ENCODE peak calls at places on chromosome 16, in six cellular contexts. A is mammary epithelial cell, L is IMR-90, J is upper lobe of left lung, E is neural progenitor cell, X is heart right ventricle. C is an unnamed sample. For H3K4me1, the result is how much of the 10 kb centered on the place peaks cover.

GRCh38 chr16:87844374-87844733 is 25.0 kb downstream of the SLC7A5 start:
- DNase-seq in A (no peak), L (peak), J (peak), E (peak), X (no peak), C (no peak)

GRCh38 chr16:997440-998051 is 16.0 kb downstream of the SOX8 start:
- DNase-seq in A (peak), L (peak), J (peak), E (peak), X (peak), C (peak)

GRCh38 chr16:593406-593805 is 3.5 kb downstream of the RAB40C start:
- DNase-seq in A (peak), L (no peak), J (no peak), E (no peak), X (no peak), C (peak)

GRCh38 chr16:57377080-57377841 is 5.0 kb downstream of the CX3CL1 start:
- DNase-seq in A (peak), L (peak), J (no peak), E (no peak), X (no peak), C (peak)

GRCh38 chr16:16821261-16821660 is 442.3 kb downstream of the NPIPA7 start:
- DNase-seq in A (no peak), L (no peak), J (no peak), E (no peak), X (no peak), C (no peak)

GRCh38 chr16:4498546-4499195 is 22.5 kb downstream of the HMOX2 start:
- DNase-seq in A (peak), L (no peak), J (no peak), E (no peak), X (no peak), C (peak)

GRCh38 chr16:1470543-1471251 is 4.1 kb downstream of the CLCN7 start:
- DNase-seq in A (peak), L (peak), J (peak), E (no peak), X (no peak), C (no peak)

GRCh38 chr16:3553138-3553923 is 23.9 kb downstream of the NLRC3 start:
- DNase-seq in A (no peak), L (peak), J (no peak), E (peak), X (no peak), C (no peak)

GRCh38 chr16:50667497-50668367 is 13.4 kb downstream of the SNX20 start:
- DNase-seq in A (no peak), L (no peak), J (no peak), E (no peak), X (no peak), C (no peak)

GRCh38 chr16:58411736-58412614 is 19.7 kb downstream of the GINS3 start:
- DNase-seq in A (peak), L (no peak), J (no peak), E (no peak), X (no peak), C (peak)

GRCh38 chr16:78184554-78185183 is 85.2 kb downstream of the WWOX start:
- DNase-seq in A (no peak), L (peak), J (no peak), E (no peak), X (no peak), C (peak)

GRCh38 chr16:4051591-4051990 is 64.7 kb downstream of the ADCY9 start:
- DNase-seq in A (peak), L (no peak), J (no peak), E (no peak), X (no peak), C (no peak)

GRCh38 chr16:88599825-88600538 is 29.8 kb downstream of the ZC3H18 start:
- DNase-seq in A (no peak), L (no peak), J (no peak), E (no peak), X (no peak), C (no peak)

GRCh38 chr16:51553314-51553713 is 402.2 kb upstream of the SALL1 start:
- DNase-seq in A (peak), L (no peak), J (no peak), E (no peak), X (no peak), C (no peak)

GRCh38 chr16:69535123-69536050 is 30.4 kb upstream of the NFAT5 start:
- DNase-seq in A (peak), L (peak), J (no peak), E (no peak), X (no peak), C (no peak)

GRCh38 chr16:50999181-50999580 is 151.9 kb downstream of the SALL1 start:
- DNase-seq in A (no peak), L (no peak), J (no peak), E (peak), X (no peak), C (no peak)

GRCh38 chr16:79071424-79071823 is 529.1 kb downstream of the MAF start:
- DNase-seq in A (peak), L (no peak), J (no peak), E (no peak), X (no peak), C (no peak)

GRCh38 chr16:88558457-88559442 is 11.5 kb upstream of the ZC3H18 start:
- DNase-seq in A (peak), L (peak), J (no peak), E (peak), X (peak), C (peak)

GRCh38 chr16:14658063-14658462 is 25.3 kb downstream of the BFAR start:
- DNase-seq in A (peak), L (no peak), J (no peak), E (no peak), X (no peak), C (no peak)

GRCh38 chr16:51271156-51271555 is 120.1 kb upstream of the SALL1 start:
- DNase-seq in A (no peak), L (no peak), J (no peak), E (peak), X (no peak), C (no peak)

GRCh38 chr16:72480926-72481325 is 309.0 kb upstream of the PMFBP1 start:
- DNase-seq in A (no peak), L (no peak), J (no peak), E (no peak), X (no peak), C (no peak)

GRCh38 chr16:9597967-9598730 is 506.7 kb downstream of the HAPSTR1 start:
- DNase-seq in A (no peak), L (no peak), J (no peak), E (no peak), X (no peak), C (no peak)

GRCh38 chr16:12675852-12676251 is 127.8 kb downstream of the CPPED1 start:
- DNase-seq in A (peak), L (peak), J (no peak), E (no peak), X (no peak), C (no peak)

GRCh38 chr16:49514391-49514980 is 140.9 kb downstream of the C16orf78 start:
- DNase-seq in A (no peak), L (no peak), J (no peak), E (peak), X (no peak), C (no peak)

GRCh38 chr16:87464691-87465300 is 28.0 kb downstream of the ZCCHC14 start:
- DNase-seq in A (no peak), L (peak), J (no peak), E (no peak), X (peak), C (peak)

GRCh38 chr16:165539-166374 is at the start of gene HBM:
- DNase-seq in A (no peak), L (no peak), J (peak), E (peak), X (no peak), C (no peak)

GRCh38 chr16:88770459-88771293 is 14.3 kb downstream of the PIEZO1 start:
- DNase-seq in A (peak), L (peak), J (peak), E (peak), X (peak), C (peak)

GRCh38 chr16:80569440-80570105 is 28.8 kb downstream of the DYNLRB2 start:
- DNase-seq in A (peak), L (peak), J (no peak), E (no peak), X (no peak), C (peak)

GRCh38 chr16:46896314-46896968 is 12.3 kb downstream of the GPT2 start:
- DNase-seq in A (no peak), L (peak), J (no peak), E (no peak), X (peak), C (no peak)

GRCh38 chr16:53519417-53520091 is 16.5 kb upstream of the AKTIP start:
- DNase-seq in A (no peak), L (no peak), J (no peak), E (no peak), X (no peak), C (no peak)

GRCh38 chr16:17420821-17421220 is 49.9 kb downstream of the XYLT1 start:
- DNase-seq in A (no peak), L (peak), J (no peak), E (no peak), X (no peak), C (no peak)

GRCh38 chr16:77223184-77223583 is 24.0 kb downstream of the SYCE1L start:
- DNase-seq in A (no peak), L (no peak), J (no peak), E (peak), X (no peak), C (peak)

GRCh38 chr16:20073203-20074088 is at the start of gene GPR139:
- DNase-seq in A (no peak), L (no peak), J (peak), E (peak), X (no peak), C (no peak)

GRCh38 chr16:17831330-17831729 is 360.6 kb upstream of the XYLT1 start:
- DNase-seq in A (no peak), L (no peak), J (no peak), E (peak), X (no peak), C (no peak)

GRCh38 chr16:11342021-11342855 is 3.0 kb upstream of the RMI2 start:
- DNase-seq in A (no peak), L (no peak), J (no peak), E (no peak), X (no peak), C (no peak)

GRCh38 chr16:1610841-1611653 is 825 bp downstream of the IFT140 start:
- DNase-seq in A (no peak), L (no peak), J (no peak), E (no peak), X (no peak), C (peak)

GRCh38 chr16:50263940-50264929 is 2.1 kb upstream of the ADCY7 start:
- DNase-seq in A (peak), L (peak), J (no peak), E (no peak), X (no peak), C (peak)

DNA sequence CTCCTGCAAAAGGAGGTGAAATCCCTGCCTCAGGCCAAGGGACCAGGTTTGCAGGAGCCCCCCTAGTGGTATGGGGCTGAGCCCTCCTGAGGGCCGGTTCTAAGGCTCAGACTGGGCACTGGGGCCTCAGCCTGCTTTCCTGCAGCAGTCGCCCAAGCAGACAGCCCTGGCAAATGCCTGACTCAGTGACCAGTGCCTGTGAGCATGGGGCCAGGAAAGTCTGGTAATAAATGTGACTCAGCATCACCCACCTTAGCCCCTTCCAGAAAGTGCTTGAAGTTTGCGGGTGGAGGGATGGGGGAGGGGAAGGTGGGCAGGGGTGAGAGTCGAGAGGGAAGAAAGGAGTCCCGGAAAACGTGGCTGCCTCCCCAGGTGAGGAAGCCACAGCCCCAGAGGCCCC is 2.1 kb downstream of the MC1R start:
- DNase-seq in A (no peak), L (peak), J (no peak), E (no peak), X (no peak), C (no peak)
- H3K4me1 ChIP-seq in A (half or more), L (under half), J (half or more), E (under half), X (half or more), C (under half)

DNA sequence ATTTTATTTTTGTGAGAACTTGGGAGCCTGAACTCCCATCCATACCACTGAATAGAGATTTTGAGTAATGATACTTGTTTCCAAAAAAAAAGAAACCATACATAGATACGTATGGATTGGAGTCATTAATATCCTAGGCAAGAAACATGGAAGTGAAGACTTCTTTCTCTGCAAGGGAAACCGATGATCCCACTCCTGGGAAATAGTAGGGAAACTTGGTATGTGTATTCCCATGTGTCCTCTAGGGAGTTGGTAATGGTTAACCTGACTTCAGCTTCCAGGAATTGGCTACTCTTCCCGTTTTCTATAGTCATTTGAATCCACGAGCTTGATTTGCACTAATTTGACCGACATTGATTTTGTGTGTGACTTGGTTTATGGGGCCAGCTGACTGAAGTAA is 5.4 kb downstream of the FUS start:
- DNase-seq in A (no peak), L (no peak), J (no peak), E (no peak), X (no peak), C (no peak)
- H3K4me1 ChIP-seq in A (under half), L (under half), J (under half), E (under half), X (under half), C (under half)

GRCh38 chr16:75250809-75251279 is 580 bp downstream of the BCAR1 start:
- DNase-seq in A (no peak), L (no peak), J (peak), E (peak), X (no peak), C (peak)

GRCh38 chr16:75248536-75249380 is 2.7 kb downstream of the BCAR1 start:
- DNase-seq in A (no peak), L (no peak), J (no peak), E (no peak), X (no peak), C (no peak)

GRCh38 chr16:75248142-75248535 is 3.3 kb downstream of the BCAR1 start:
- DNase-seq in A (no peak), L (no peak), J (no peak), E (no peak), X (peak), C (no peak)

GRCh38 chr16:75250089-75250808 is 1.2 kb downstream of the BCAR1 start:
- DNase-seq in A (no peak), L (no peak), J (no peak), E (no peak), X (peak), C (peak)

DNA sequence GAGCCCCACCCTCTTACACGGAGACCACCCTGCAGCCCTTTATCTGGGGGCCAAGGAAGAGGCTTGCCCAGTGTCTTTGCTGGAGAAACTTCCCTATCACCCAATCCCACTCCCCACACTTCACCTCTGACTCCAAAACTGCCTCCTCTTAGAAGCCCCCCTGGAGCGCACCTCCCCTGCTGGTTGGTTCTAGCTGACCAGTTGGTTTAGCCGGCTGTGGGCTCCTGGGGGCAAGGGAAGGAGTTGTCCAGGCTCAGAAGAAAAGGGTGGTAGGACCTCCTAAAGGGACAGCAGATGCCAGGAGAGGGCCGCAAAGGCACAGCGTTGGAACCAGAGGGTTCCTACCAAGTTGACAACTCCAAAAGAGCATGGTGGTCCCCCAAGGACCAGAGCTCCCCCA is 2.0 kb downstream of the BCAR1 start:
- DNase-seq in A (no peak), L (no peak), J (no peak), E (no peak), X (no peak), C (no peak)
- H3K4me1 ChIP-seq in A (half or more), L (half or more), J (half or more), E (under half), X (half or more), C (half or more)

GRCh38 chr16:81810894-81811538 is 31.9 kb downstream of the PLCG2 start:
- DNase-seq in A (peak), L (no peak), J (no peak), E (no peak), X (no peak), C (no peak)

GRCh38 chr16:81810361-81810760 is 31.3 kb downstream of the PLCG2 start:
- DNase-seq in A (no peak), L (no peak), J (no peak), E (no peak), X (no peak), C (no peak)

GRCh38 chr16:81808933-81809480 is 29.9 kb downstream of the PLCG2 start:
- DNase-seq in A (no peak), L (no peak), J (no peak), E (no peak), X (no peak), C (peak)

GRCh38 chr16:81807767-81808166 is 28.7 kb downstream of the PLCG2 start:
- DNase-seq in A (no peak), L (no peak), J (no peak), E (no peak), X (no peak), C (no peak)

GRCh38 chr16:81809567-81809966 is 30.5 kb downstream of the PLCG2 start:
- DNase-seq in A (no peak), L (no peak), J (no peak), E (no peak), X (no peak), C (no peak)
- H3K4me1 ChIP-seq in A (under half), L (under half), J (under half), E (under half), X (under half), C (under half)

GRCh38 chr16:83906690-83907089 is 7.8 kb downstream of the MLYCD start:
- DNase-seq in A (no peak), L (peak), J (no peak), E (no peak), X (no peak), C (no peak)
- H3K4me1 ChIP-seq in A (under half), L (under half), J (under half), E (under half), X (half or more), C (under half)

GRCh38 chr16:23354246-23354645 is 52.1 kb downstream of the SCNN1B start:
- DNase-seq in A (no peak), L (no peak), J (no peak), E (no peak), X (no peak), C (no peak)
- H3K4me1 ChIP-seq in A (under half), L (under half), J (under half), E (under half), X (under half), C (under half)

GRCh38 chr16:68385371-68385770 is 62.9 kb downstream of the SMPD3 start:
- DNase-seq in A (no peak), L (no peak), J (no peak), E (no peak), X (no peak), C (no peak)

GRCh38 chr16:68387301-68387700 is 61.0 kb downstream of the SMPD3 start:
- DNase-seq in A (no peak), L (no peak), J (peak), E (peak), X (no peak), C (no peak)

GRCh38 chr16:68389006-68389405 is 59.3 kb downstream of the SMPD3 start:
- DNase-seq in A (no peak), L (no peak), J (peak), E (no peak), X (no peak), C (no peak)

GRCh38 chr16:68386628-68387027 is 61.7 kb downstream of the SMPD3 start:
- DNase-seq in A (no peak), L (no peak), J (peak), E (no peak), X (no peak), C (no peak)

DNA sequence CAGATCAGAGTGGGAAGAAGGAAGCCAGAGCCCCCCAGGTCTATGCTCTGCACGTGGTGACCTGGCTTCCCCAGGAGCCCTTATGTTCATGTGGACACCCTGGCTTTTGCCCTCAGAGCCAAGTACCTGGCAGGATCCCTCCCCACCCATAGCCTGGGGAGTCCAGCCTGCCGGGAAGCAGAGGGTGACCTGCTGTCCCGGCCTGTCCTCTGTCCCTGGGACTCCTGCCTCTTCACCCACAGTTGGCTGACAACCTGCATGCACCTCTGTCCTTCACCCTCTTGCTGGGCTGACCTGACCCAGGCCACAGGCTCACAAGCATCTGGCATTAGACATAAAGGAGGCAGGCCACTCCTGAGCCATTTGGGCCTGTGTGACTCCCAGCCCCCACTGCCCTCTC is 60.2 kb downstream of the SMPD3 start:
- DNase-seq in A (no peak), L (no peak), J (no peak), E (no peak), X (no peak), C (no peak)
- H3K4me1 ChIP-seq in A (under half), L (under half), J (under half), E (under half), X (under half), C (under half)